ENCODE peak calls at places on chromosomes 1 and 21, in five cellular contexts. I is sigmoid colon, V is H1, D is IMR-90, P is breast epithelium. E is an unnamed sample.

GRCh38 chr1:165897326-165898303 is 70.2 kb downstream of the UCK2 start:
- DNase-seq in V (no peak), P (no peak), D (peak), I (no peak), E (no peak)

GRCh38 chr1:107432108-107432507 is 291.3 kb downstream of the NTNG1 start:
- DNase-seq in D (no peak), V (peak), I (no peak), P (no peak), E (no peak)

GRCh38 chr1:150235436-150235851 is 468 bp downstream of the ANP32E start:
- DNase-seq in D (no peak), P (peak), V (no peak), I (no peak), E (peak)

GRCh38 chr1:226475112-226475511 is 67.2 kb upstream of the PARP1 start:
- DNase-seq in V (no peak), D (no peak), P (no peak), I (no peak), E (no peak)

GRCh38 chr1:74246266-74246665 is 11.1 kb downstream of the TNNI3K start:
- DNase-seq in V (no peak), P (no peak), D (peak), I (no peak), E (no peak)

GRCh38 chr1:193321242-193321842 is 134.9 kb upstream of the B3GALT2 start:
- DNase-seq in D (no peak), P (no peak), I (no peak), V (no peak), E (no peak)

GRCh38 chr21:42299324-42300044 is 15.7 kb downstream of the TFF3 start:
- DNase-seq in V (no peak), I (no peak), P (no peak), D (no peak), E (no peak)

GRCh38 chr1:87887095-87887494 is 558.4 kb downstream of the LMO4 start:
- DNase-seq in I (no peak), P (no peak), V (no peak), D (no peak), E (no peak)

GRCh38 chr1:199995096-199995685 is 32.3 kb upstream of the NR5A2 start:
- DNase-seq in P (no peak), V (no peak), I (no peak), D (no peak), E (no peak)

GRCh38 chr1:117683571-117684285 is 77.9 kb downstream of the TENT5C start:
- DNase-seq in I (no peak), D (peak), P (no peak), V (no peak), E (no peak)

GRCh38 chr1:201648911-201649775 is 110.2 kb downstream of the NAV1 start:
- DNase-seq in I (peak), V (no peak), D (peak), P (no peak), E (peak)

GRCh38 chr1:43439781-43440180 is 13.9 kb downstream of the HYI start:
- DNase-seq in P (no peak), I (no peak), V (no peak), D (no peak), E (no peak)

GRCh38 chr21:37268186-37268503 is 1.0 kb upstream of the VPS26C start:
- DNase-seq in I (no peak), V (no peak), P (no peak), D (no peak), E (no peak)

GRCh38 chr1:47714368-47714767 is 276.5 kb downstream of the FOXD2 start:
- DNase-seq in D (no peak), P (no peak), I (no peak), V (no peak), E (no peak)

GRCh38 chr1:34532113-34532512 is 222.7 kb upstream of the GJB5 start:
- DNase-seq in D (no peak), I (no peak), V (no peak), P (no peak), E (no peak)

GRCh38 chr21:46294647-46295176 is 8.6 kb downstream of the YBEY start:
- DNase-seq in I (no peak), D (peak), P (no peak), V (no peak), E (no peak)

GRCh38 chr1:58317086-58317485 is 229.4 kb downstream of the OMA1 start:
- DNase-seq in D (no peak), I (no peak), P (no peak), V (no peak), E (no peak)

GRCh38 chr1:172662464-172663109 is 3.7 kb downstream of the FASLG start:
- DNase-seq in I (no peak), V (no peak), D (peak), P (no peak), E (peak)

GRCh38 chr1:154483941-154484803 is 17.8 kb upstream of the TDRD10 start:
- DNase-seq in P (no peak), V (no peak), D (peak), I (no peak), E (no peak)

GRCh38 chr1:33358114-33358770 is 37.3 kb upstream of the A3GALT2 start:
- DNase-seq in V (no peak), P (no peak), I (no peak), D (no peak), E (no peak)

GRCh38 chr1:204331847-204332487 is 27.8 kb downstream of the PLEKHA6 start:
- DNase-seq in D (no peak), P (no peak), I (no peak), V (no peak), E (no peak)

GRCh38 chr1:41423511-41424191 is 60.8 kb downstream of the EDN2 start:
- DNase-seq in D (no peak), P (no peak), V (no peak), I (no peak), E (peak)

GRCh38 chr1:168164771-168165170 is 14.0 kb upstream of the TIPRL start:
- DNase-seq in P (no peak), D (peak), I (no peak), V (no peak), E (no peak)

GRCh38 chr1:218660678-218661053 is 315.5 kb downstream of the TGFB2 start:
- DNase-seq in D (peak), I (no peak), P (no peak), V (no peak), E (no peak)

GRCh38 chr1:169779150-169779549 is 15.6 kb downstream of the METTL18 start:
- DNase-seq in P (no peak), V (no peak), D (no peak), I (no peak), E (no peak)

GRCh38 chr1:89633745-89634625 is 1.1 kb downstream of the LRRC8C start:
- DNase-seq in V (no peak), I (no peak), P (no peak), D (peak), E (no peak)

GRCh38 chr1:64900916-64901315 is 65.4 kb downstream of the JAK1 start:
- DNase-seq in V (no peak), I (no peak), P (no peak), D (no peak), E (no peak)

GRCh38 chr1:246725191-246725590 is 982 bp downstream of the SCCPDH start:
- DNase-seq in I (no peak), V (no peak), D (no peak), P (no peak), E (no peak)

GRCh38 chr1:55143686-55144085 is 71.5 kb downstream of the USP24 start:
- DNase-seq in P (no peak), I (no peak), V (peak), D (no peak), E (no peak)

GRCh38 chr1:146036990-146037646 is 15.6 kb upstream of the HJV start:
- DNase-seq in P (peak), I (peak), V (no peak), D (peak), E (peak)

GRCh38 chr1:206141996-206142395 is 24.8 kb upstream of the AVPR1B start:
- DNase-seq in V (no peak), D (no peak), P (no peak), I (no peak), E (no peak)

GRCh38 chr1:52599236-52599635 is 2.9 kb upstream of the GPX7 start:
- DNase-seq in V (no peak), P (no peak), D (no peak), I (no peak), E (no peak)

GRCh38 chr1:45608475-45609156 is 15.2 kb downstream of the CCDC17 start:
- DNase-seq in V (no peak), P (no peak), D (no peak), I (no peak), E (no peak)

GRCh38 chr1:223733898-223734852 is 21.8 kb downstream of the CAPN2 start:
- DNase-seq in V (no peak), I (no peak), P (no peak), D (no peak), E (no peak)

GRCh38 chr1:108719654-108720435 is 7.1 kb downstream of the FNDC7 start:
- DNase-seq in P (no peak), I (no peak), V (no peak), D (peak), E (no peak)

GRCh38 chr1:181396171-181396670 is 87.1 kb upstream of the CACNA1E start:
- DNase-seq in P (no peak), V (no peak), I (no peak), D (no peak), E (no peak)

GRCh38 chr1:97145321-97145956 is 423.9 kb downstream of the PTBP2 start:
- DNase-seq in I (no peak), P (no peak), D (peak), V (no peak), E (no peak)

GRCh38 chr1:2042830-2043773 is 7.1 kb upstream of the PRKCZ start:
- DNase-seq in D (no peak), V (no peak), P (no peak), I (no peak), E (no peak)
- TF ChIP-seq POLR2A in D (no peak), V (no peak), P (no peak), I (no peak), E (no peak)

GRCh38 chr1:60560701-60561100 is 487.1 kb upstream of the C1orf87 start:
- DNase-seq in D (no peak), I (no peak), P (no peak), V (no peak), E (no peak)
- H3K27ac ChIP-seq in D (no peak), I (no peak), P (no peak), V (no peak), E (no peak)

GRCh38 chr1:19421365-19421764 is 64.0 kb downstream of the CAPZB start:
- DNase-seq in V (no peak), D (no peak), P (no peak), I (no peak), E (no peak)

GRCh38 chr1:19416145-19416544 is 69.2 kb downstream of the CAPZB start:
- DNase-seq in I (no peak), D (no peak), P (no peak), V (no peak), E (no peak)

GRCh38 chr1:19420606-19421005 is 64.7 kb downstream of the CAPZB start:
- DNase-seq in P (no peak), D (no peak), V (no peak), I (no peak), E (no peak)

GRCh38 chr1:19416919-19417441 is 68.4 kb downstream of the CAPZB start:
- DNase-seq in V (no peak), D (no peak), I (no peak), P (no peak), E (no peak)

DNA sequence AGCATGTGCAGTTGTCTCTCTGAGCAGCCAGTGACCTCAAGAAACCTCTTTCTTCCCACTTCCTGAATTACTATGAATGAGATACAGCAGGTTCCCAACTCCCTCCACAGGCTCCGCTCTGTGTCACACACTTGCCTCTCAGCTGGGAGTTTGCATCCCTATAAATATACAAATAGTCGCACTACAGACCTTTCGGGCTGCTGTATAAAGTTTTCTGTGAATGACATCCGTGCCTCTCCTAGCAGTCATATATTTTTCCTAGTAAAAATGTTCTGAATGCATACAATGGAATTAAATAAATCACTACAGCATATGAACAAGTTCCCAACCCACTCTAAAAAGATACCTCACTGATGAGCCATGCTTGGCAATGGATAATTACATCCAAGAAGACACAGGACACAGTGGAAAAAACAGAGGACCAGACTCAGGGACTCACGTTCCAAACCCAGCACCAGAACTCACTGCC is 66.8 kb downstream of the CAPZB start:
- DNase-seq in P (no peak), I (no peak), D (peak), V (no peak), E (no peak)
- H3K4me3 ChIP-seq in P (no peak), I (no peak), D (no peak), V (no peak), E (no peak)

GRCh38 chr1:161132410-161133219 is at the start of gene DEDD:
- DNase-seq in I (peak), P (peak), D (peak), V (peak), E (peak)
- TF ChIP-seq POLR2A in I (no peak), P (peak), D (no peak), V (peak), E (peak)

E was measured in body of pancreas.